ENCODE peak calls at places on chromosome 10, in ten cellular contexts. One of them, this sample, is unnamed.

GRCh38 chr10:4801405-4801804 is 24.6 kb upstream of the AKR1E2 start:
- DNase-seq in GM23338: peak
- DNase-seq in GF-D8: no peak
- DNase-seq in mammary epithelial cell: no peak
- DNase-seq in neural crest cell: no peak
- DNase-seq in stimulated activated CD8-positive, alpha-beta memory T cell treated with anti-CD3 and anti-CD28 coated beads, Interleukin-15, amount 100 ng/mL, for 4 hours: no peak
- DNase-seq in NCI-H1417: no peak
- DNase-seq in astrocyte of the spinal cord: no peak
- DNase-seq in NCI-H1092: no peak
- DNase-seq in NCI-H446: no peak
- DNase-seq in this sample: no peak

GRCh38 chr10:125369382-125370326 is 209.3 kb upstream of the CTBP2 start:
- DNase-seq in NCI-H1417: no peak
- DNase-seq in NCI-H1092: no peak
- DNase-seq in astrocyte of the spinal cord: no peak
- DNase-seq in NCI-H446: no peak
- DNase-seq in stimulated activated CD8-positive, alpha-beta memory T cell treated with anti-CD3 and anti-CD28 coated beads, Interleukin-15, amount 100 ng/mL, for 4 hours: no peak
- DNase-seq in GF-D8: no peak
- DNase-seq in neural crest cell: no peak
- DNase-seq in mammary epithelial cell: no peak
- DNase-seq in GM23338: no peak
- DNase-seq in this sample: no peak

GRCh38 chr10:3950676-3951275 is 165.8 kb upstream of the KLF6 start:
- DNase-seq in NCI-H446: no peak
- DNase-seq in astrocyte of the spinal cord: no peak
- DNase-seq in GF-D8: no peak
- DNase-seq in GM23338: no peak
- DNase-seq in mammary epithelial cell: no peak
- DNase-seq in NCI-H1417: no peak
- DNase-seq in neural crest cell: no peak
- DNase-seq in NCI-H1092: no peak
- DNase-seq in stimulated activated CD8-positive, alpha-beta memory T cell treated with anti-CD3 and anti-CD28 coated beads, Interleukin-15, amount 100 ng/mL, for 4 hours: peak
- DNase-seq in this sample: no peak

GRCh38 chr10:63120554-63120953 is 12.6 kb upstream of the NRBF2 start:
- DNase-seq in astrocyte of the spinal cord: peak
- DNase-seq in mammary epithelial cell: peak
- DNase-seq in neural crest cell: no peak
- DNase-seq in NCI-H1092: no peak
- DNase-seq in GM23338: no peak
- DNase-seq in NCI-H1417: no peak
- DNase-seq in GF-D8: no peak
- DNase-seq in stimulated activated CD8-positive, alpha-beta memory T cell treated with anti-CD3 and anti-CD28 coated beads, Interleukin-15, amount 100 ng/mL, for 4 hours: no peak
- DNase-seq in NCI-H446: peak
- DNase-seq in this sample: no peak

GRCh38 chr10:13945760-13946460 is 359.1 kb downstream of the PRPF18 start:
- DNase-seq in GM23338: peak
- DNase-seq in NCI-H1417: peak
- DNase-seq in stimulated activated CD8-positive, alpha-beta memory T cell treated with anti-CD3 and anti-CD28 coated beads, Interleukin-15, amount 100 ng/mL, for 4 hours: no peak
- DNase-seq in GF-D8: no peak
- DNase-seq in neural crest cell: peak
- DNase-seq in NCI-H446: no peak
- DNase-seq in astrocyte of the spinal cord: no peak
- DNase-seq in mammary epithelial cell: no peak
- DNase-seq in NCI-H1092: no peak
- DNase-seq in this sample: no peak

GRCh38 chr10:61164458-61165160 is 220.6 kb upstream of the RHOBTB1 start:
- DNase-seq in GM23338: no peak
- DNase-seq in astrocyte of the spinal cord: no peak
- DNase-seq in GF-D8: no peak
- DNase-seq in NCI-H446: no peak
- DNase-seq in stimulated activated CD8-positive, alpha-beta memory T cell treated with anti-CD3 and anti-CD28 coated beads, Interleukin-15, amount 100 ng/mL, for 4 hours: no peak
- DNase-seq in neural crest cell: no peak
- DNase-seq in NCI-H1092: no peak
- DNase-seq in NCI-H1417: no peak
- DNase-seq in mammary epithelial cell: peak
- DNase-seq in this sample: no peak

GRCh38 chr10:46293832-46294640 is 7.2 kb downstream of the ANTXRL start:
- DNase-seq in GF-D8: no peak
- DNase-seq in NCI-H446: no peak
- DNase-seq in GM23338: no peak
- DNase-seq in neural crest cell: no peak
- DNase-seq in NCI-H1092: no peak
- DNase-seq in NCI-H1417: peak
- DNase-seq in mammary epithelial cell: no peak
- DNase-seq in stimulated activated CD8-positive, alpha-beta memory T cell treated with anti-CD3 and anti-CD28 coated beads, Interleukin-15, amount 100 ng/mL, for 4 hours: no peak
- DNase-seq in astrocyte of the spinal cord: no peak
- DNase-seq in this sample: no peak

GRCh38 chr10:101130984-101131961 is at the start of gene TLX1:
- DNase-seq in NCI-H446: no peak
- DNase-seq in GF-D8: no peak
- DNase-seq in GM23338: peak
- DNase-seq in NCI-H1092: peak
- DNase-seq in stimulated activated CD8-positive, alpha-beta memory T cell treated with anti-CD3 and anti-CD28 coated beads, Interleukin-15, amount 100 ng/mL, for 4 hours: no peak
- DNase-seq in mammary epithelial cell: no peak
- DNase-seq in astrocyte of the spinal cord: no peak
- DNase-seq in NCI-H1417: peak
- DNase-seq in neural crest cell: no peak
- DNase-seq in this sample: peak

GRCh38 chr10:66283874-66284464 is 641.9 kb upstream of the LRRTM3 start:
- DNase-seq in NCI-H1092: no peak
- DNase-seq in NCI-H1417: no peak
- DNase-seq in stimulated activated CD8-positive, alpha-beta memory T cell treated with anti-CD3 and anti-CD28 coated beads, Interleukin-15, amount 100 ng/mL, for 4 hours: no peak
- DNase-seq in neural crest cell: no peak
- DNase-seq in NCI-H446: no peak
- DNase-seq in GF-D8: no peak
- DNase-seq in mammary epithelial cell: no peak
- DNase-seq in GM23338: no peak
- DNase-seq in astrocyte of the spinal cord: no peak
- DNase-seq in this sample: no peak

GRCh38 chr10:131694963-131695813 is 205.6 kb upstream of the PPP2R2D start:
- DNase-seq in neural crest cell: no peak
- DNase-seq in NCI-H1417: no peak
- DNase-seq in NCI-H1092: no peak
- DNase-seq in mammary epithelial cell: no peak
- DNase-seq in NCI-H446: no peak
- DNase-seq in astrocyte of the spinal cord: no peak
- DNase-seq in GF-D8: no peak
- DNase-seq in GM23338: no peak
- DNase-seq in stimulated activated CD8-positive, alpha-beta memory T cell treated with anti-CD3 and anti-CD28 coated beads, Interleukin-15, amount 100 ng/mL, for 4 hours: no peak
- DNase-seq in this sample: no peak

GRCh38 chr10:69446650-69447151 is 4.6 kb upstream of the TSPAN15 start:
- DNase-seq in GF-D8: no peak
- DNase-seq in NCI-H1417: no peak
- DNase-seq in stimulated activated CD8-positive, alpha-beta memory T cell treated with anti-CD3 and anti-CD28 coated beads, Interleukin-15, amount 100 ng/mL, for 4 hours: no peak
- DNase-seq in GM23338: no peak
- DNase-seq in neural crest cell: no peak
- DNase-seq in NCI-H1092: no peak
- DNase-seq in mammary epithelial cell: peak
- DNase-seq in NCI-H446: no peak
- DNase-seq in astrocyte of the spinal cord: peak
- DNase-seq in this sample: no peak